ENCODE peak calls at places on chromosomes 6 and 20, in five cellular contexts. T is K562, Z is HepG2, F is upper lobe of left lung, K is GM12878. J is an unnamed sample.

GRCh38 chr6:163324928-163325784 is 89.4 kb upstream of the QKI start:
- ATAC-seq in T (no peak), Z (peak), F (peak), K (no peak), J (no peak)

GRCh38 chr6:20946037-20946436 is 411.8 kb downstream of the CDKAL1 start:
- ATAC-seq in T (peak), Z (peak), F (no peak), K (peak), J (no peak)

GRCh38 chr6:169425628-169426370 is 172.2 kb upstream of the THBS2 start:
- ATAC-seq in T (no peak), Z (no peak), F (no peak), K (no peak), J (no peak)

GRCh38 chr6:3376888-3377535 is 79.8 kb downstream of the SLC22A23 start:
- ATAC-seq in T (no peak), Z (no peak), F (no peak), K (no peak), J (no peak)

GRCh38 chr6:142297996-142298753 is 3.6 kb upstream of the ADGRG6 start:
- ATAC-seq in T (no peak), Z (peak), F (no peak), K (no peak), J (no peak)

GRCh38 chr20:59074456-59074855 is 31.9 kb upstream of the PRELID3B start:
- ATAC-seq in T (no peak), Z (no peak), F (no peak), K (peak), J (no peak)

GRCh38 chr20:53737404-53738038 is 143.9 kb upstream of the ZNF217 start:
- ATAC-seq in T (peak), Z (no peak), F (peak), K (peak), J (no peak)

GRCh38 chr6:43703512-43704429 is 16.2 kb upstream of the MRPS18A start:
- ATAC-seq in T (no peak), Z (no peak), F (no peak), K (peak), J (no peak)

GRCh38 chr6:56860466-56860865 is 94.4 kb upstream of the BEND6 start:
- ATAC-seq in T (no peak), Z (no peak), F (no peak), K (no peak), J (no peak)

GRCh38 chr6:73032586-73032985 is 192.7 kb downstream of the KHDC1L start:
- ATAC-seq in T (no peak), Z (no peak), F (no peak), K (no peak), J (no peak)

GRCh38 chr6:34243901-34244884 is 4.6 kb downstream of the SMIM29 start:
- ATAC-seq in T (peak), Z (peak), F (peak), K (peak), J (peak)

GRCh38 chr6:98921038-98921437 is 26.7 kb downstream of the FBXL4 start:
- ATAC-seq in T (peak), Z (no peak), F (no peak), K (peak), J (no peak)

GRCh38 chr6:111734068-111734825 is 128.6 kb upstream of the TRAF3IP2 start:
- ATAC-seq in T (no peak), Z (no peak), F (no peak), K (no peak), J (no peak)

GRCh38 chr6:12637960-12638641 is 78.5 kb upstream of the PHACTR1 start:
- ATAC-seq in T (peak), Z (peak), F (peak), K (peak), J (no peak)

GRCh38 chr6:131534654-131534956 is 38.4 kb upstream of the ARG1 start:
- ATAC-seq in T (peak), Z (no peak), F (no peak), K (no peak), J (no peak)

GRCh38 chr6:75266716-75267291 is 17.8 kb downstream of the TMEM30A start:
- ATAC-seq in T (peak), Z (peak), F (peak), K (peak), J (no peak)

GRCh38 chr20:6140947-6141346 is 18.1 kb upstream of the FERMT1 start:
- ATAC-seq in T (peak), Z (peak), F (no peak), K (peak), J (no peak)

GRCh38 chr20:11918280-11918952 is 723 bp downstream of the BTBD3 start:
- ATAC-seq in T (no peak), Z (no peak), F (peak), K (no peak), J (no peak)

GRCh38 chr6:144305985-144306384 is 20.9 kb downstream of the UTRN start:
- ATAC-seq in T (no peak), Z (peak), F (no peak), K (peak), J (no peak)

GRCh38 chr20:22180244-22180643 is 404.1 kb downstream of the FOXA2 start:
- ATAC-seq in T (no peak), Z (peak), F (no peak), K (no peak), J (no peak)

GRCh38 chr20:50012282-50013263 is 29.8 kb downstream of the SNAI1 start:
- ATAC-seq in T (peak), Z (peak), F (no peak), K (peak), J (no peak)

GRCh38 chr6:52537001-52537753 is 39.7 kb downstream of the TRAM2 start:
- ATAC-seq in T (no peak), Z (peak), F (no peak), K (peak), J (no peak)

GRCh38 chr6:157075549-157076426 is 247.5 kb downstream of the TMEM242 start:
- ATAC-seq in T (peak), Z (no peak), F (peak), K (peak), J (no peak)

GRCh38 chr6:167970236-167970635 is 27.2 kb upstream of the KIF25 start:
- ATAC-seq in T (no peak), Z (no peak), F (no peak), K (no peak), J (no peak)

GRCh38 chr6:70375166-70375565 is 38.1 kb upstream of the FAM135A start:
- ATAC-seq in T (no peak), Z (no peak), F (no peak), K (no peak), J (no peak)

GRCh38 chr6:151004415-151005024 is 139.0 kb downstream of the MTHFD1L start:
- ATAC-seq in T (no peak), Z (no peak), F (peak), K (no peak), J (peak)

GRCh38 chr6:15062311-15063252 is 183.3 kb upstream of the JARID2 start:
- ATAC-seq in T (peak), Z (no peak), F (peak), K (no peak), J (no peak)

GRCh38 chr6:45650527-45651135 is 272.9 kb upstream of the SUPT3H start:
- ATAC-seq in T (no peak), Z (no peak), F (no peak), K (no peak), J (no peak)

GRCh38 chr6:110233769-110234374 is 53.6 kb downstream of the CDC40 start:
- ATAC-seq in T (no peak), Z (no peak), F (no peak), K (peak), J (no peak)

GRCh38 chr6:38176797-38177751 is 357.5 kb downstream of the ZFAND3 start:
- ATAC-seq in T (peak), Z (peak), F (no peak), K (no peak), J (no peak)

DNA sequence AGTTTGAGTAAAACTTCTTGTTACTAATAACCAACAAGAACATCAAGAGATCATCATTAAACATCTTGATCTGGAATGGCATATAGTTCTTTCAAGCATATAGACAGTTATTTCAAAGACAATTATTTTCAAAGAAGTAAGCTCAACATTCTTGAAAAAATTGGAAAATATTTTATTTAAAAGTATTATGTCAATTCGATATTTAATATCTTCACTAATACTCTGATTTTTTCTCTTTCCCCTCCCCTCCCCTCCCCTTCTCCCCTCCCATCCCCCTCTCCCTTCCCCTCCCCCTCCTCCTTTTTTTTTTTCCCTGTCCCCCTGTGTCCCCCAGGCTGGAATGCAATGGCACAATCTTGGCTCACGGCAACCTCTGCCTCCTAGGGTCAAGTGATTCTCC is 82.8 kb downstream of the SASH1 start:
- ATAC-seq in T (no peak), Z (no peak), F (no peak), K (no peak), J (no peak)
- TF ChIP-seq POLR2AphosphoS5 in T (no peak), Z (no peak), F (no peak), K (no peak), J (no peak)

GRCh38 chr6:117531346-117531745 is 48.9 kb downstream of the DCBLD1 start:
- ATAC-seq in T (no peak), Z (no peak), F (no peak), K (no peak), J (no peak)
- TF ChIP-seq EP300 in T (no peak), Z (no peak), F (no peak), K (no peak), J (no peak)

DNA sequence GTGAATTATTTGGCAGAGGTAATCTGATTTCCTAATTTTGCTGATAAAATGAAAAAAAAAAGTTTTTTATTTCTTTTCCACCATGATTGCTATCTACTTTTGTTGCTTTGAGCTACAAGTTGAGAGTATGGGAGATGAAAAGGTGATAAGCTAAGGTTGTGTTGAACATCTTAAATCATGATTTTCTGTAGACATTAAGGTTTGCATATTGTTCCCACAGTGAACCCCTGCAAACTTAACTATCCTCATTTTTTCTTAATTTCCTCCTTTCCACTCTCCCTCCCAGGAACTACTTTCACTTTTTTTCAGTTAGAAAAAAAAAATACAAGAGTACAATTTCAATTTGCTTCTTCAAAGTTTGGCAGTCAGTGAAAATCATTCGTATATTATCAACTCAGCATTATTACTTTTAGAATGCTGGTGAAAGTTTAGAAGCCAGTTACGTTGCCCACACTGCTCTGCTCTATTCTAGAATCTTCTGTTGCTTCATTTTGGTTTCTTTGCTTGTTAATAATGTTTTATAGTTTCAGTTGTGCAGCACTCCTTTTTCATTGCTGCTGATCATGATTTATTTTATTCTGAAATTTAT is 673.8 kb upstream of the CITED2 start:
- ATAC-seq in T (no peak), Z (no peak), F (no peak), K (no peak), J (no peak)
- H3K4me3 ChIP-seq in T (no peak), Z (no peak), F (no peak), K (no peak), J (no peak)

GRCh38 chr20:51631011-51631950 is 88.8 kb upstream of the NFATC2 start:
- ATAC-seq in T (no peak), Z (no peak), F (peak), K (peak), J (peak)
- TF ChIP-seq POLR2AphosphoS5 in T (no peak), Z (no peak), F (peak), K (no peak), J (peak)

GRCh38 chr20:23625236-23625964 is 12.4 kb downstream of the CST3 start:
- ATAC-seq in T (no peak), Z (no peak), F (no peak), K (peak), J (no peak)

GRCh38 chr20:23624307-23624706 is 13.4 kb downstream of the CST3 start:
- ATAC-seq in T (no peak), Z (no peak), F (no peak), K (no peak), J (no peak)

GRCh38 chr20:23626040-23626620 is 11.6 kb downstream of the CST3 start:
- ATAC-seq in T (peak), Z (no peak), F (no peak), K (peak), J (no peak)

GRCh38 chr20:23623666-23624065 is 14.1 kb downstream of the CST3 start:
- ATAC-seq in T (no peak), Z (no peak), F (no peak), K (no peak), J (no peak)

GRCh38 chr20:23622839-23623343 is 14.9 kb downstream of the CST3 start:
- ATAC-seq in T (peak), Z (peak), F (peak), K (peak), J (peak)
- TF ChIP-seq EP300 in T (no peak), Z (no peak), F (peak), K (no peak), J (peak)

GRCh38 chr20:47466193-47466592 is 35.5 kb upstream of the NCOA3 start:
- ATAC-seq in T (no peak), Z (no peak), F (no peak), K (no peak), J (no peak)

GRCh38 chr20:47465335-47466090 is 36.2 kb upstream of the NCOA3 start:
- ATAC-seq in T (peak), Z (no peak), F (no peak), K (no peak), J (no peak)

GRCh38 chr20:47466704-47467459 is 34.8 kb upstream of the NCOA3 start:
- ATAC-seq in T (no peak), Z (no peak), F (no peak), K (peak), J (no peak)

GRCh38 chr20:47464380-47465101 is 37.1 kb upstream of the NCOA3 start:
- ATAC-seq in T (peak), Z (peak), F (peak), K (no peak), J (peak)

DNA sequence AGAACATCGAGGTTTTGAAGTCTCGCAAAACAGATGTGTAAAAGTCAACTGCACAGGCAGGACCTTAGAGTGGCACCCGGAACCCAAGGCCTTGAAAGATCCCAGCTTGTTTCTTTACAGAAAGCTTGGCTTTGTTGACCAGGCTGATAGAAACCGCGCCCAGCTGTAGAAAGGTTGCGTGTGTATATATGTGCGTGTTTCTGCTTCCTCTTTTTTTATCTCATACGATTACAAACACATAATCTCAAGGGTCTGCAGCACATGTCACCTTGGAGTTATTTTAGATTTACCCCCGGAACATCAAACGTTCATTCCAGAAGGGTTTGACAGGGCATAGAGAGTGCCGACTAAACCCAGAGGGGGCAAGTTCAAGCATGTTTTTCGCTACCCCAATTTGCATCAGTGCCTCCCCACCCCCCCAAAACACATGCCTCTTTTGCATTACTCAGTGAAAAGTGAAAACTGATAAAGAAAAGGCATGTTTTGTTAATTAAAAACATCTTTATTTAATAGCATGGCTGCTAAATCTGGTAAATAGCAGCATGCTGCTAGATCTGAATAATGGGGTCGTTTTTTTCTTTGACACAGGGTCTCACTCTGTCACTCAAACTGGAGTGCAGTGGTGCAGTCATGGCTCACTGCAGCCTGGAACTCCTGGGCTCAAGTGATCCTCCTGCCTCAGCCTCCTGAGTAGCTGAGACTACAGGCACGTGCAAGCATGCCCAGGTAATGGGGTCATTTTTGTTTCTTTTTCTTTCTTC is 33.2 kb upstream of the NCOA3 start:
- ATAC-seq in T (peak), Z (no peak), F (no peak), K (peak), J (no peak)
- H3K4me3 ChIP-seq in T (no peak), Z (no peak), F (no peak), K (peak), J (no peak)

GRCh38 chr20:62900052-62900691 is 26.1 kb downstream of the DIDO1 start:
- ATAC-seq in T (peak), Z (peak), F (peak), K (peak), J (peak)

GRCh38 chr20:62901891-62902290 is 24.4 kb downstream of the DIDO1 start:
- ATAC-seq in T (no peak), Z (no peak), F (no peak), K (no peak), J (no peak)

GRCh38 chr20:62905536-62906117 is 20.7 kb downstream of the DIDO1 start:
- ATAC-seq in T (no peak), Z (no peak), F (no peak), K (no peak), J (no peak)

GRCh38 chr20:62900692-62901584 is 25.4 kb downstream of the DIDO1 start:
- ATAC-seq in T (peak), Z (peak), F (peak), K (peak), J (no peak)

GRCh38 chr20:62902926-62903615 is 23.2 kb downstream of the DIDO1 start:
- ATAC-seq in T (no peak), Z (no peak), F (no peak), K (no peak), J (no peak)
- TF ChIP-seq POLR2AphosphoS5 in T (peak), Z (no peak), F (no peak), K (peak), J (no peak)

J was measured in gastroesophageal sphincter.